ENCODE peak calls at places on chromosomes 11 and 22, in ten cellular contexts. N, J, S, T, M, I, B, F, C and L are unnamed samples.

GRCh38 chr11:6925636-6926207 is 504 bp upstream of the ZNF215 start:
- DNase-seq in N (no peak), J (no peak), S (peak), T (no peak), M (no peak), I (no peak), B (no peak), F (peak), C (no peak), L (no peak)

GRCh38 chr22:24284747-24285203 is 14.1 kb downstream of the SPECC1L start:
- DNase-seq in N (no peak), J (no peak), S (peak), T (no peak), M (no peak), I (no peak), B (no peak), F (no peak), C (peak), L (no peak)

GRCh38 chr11:60756307-60757032 is at the start of gene MS4A15:
- DNase-seq in N (no peak), J (no peak), S (peak), T (no peak), M (no peak), I (no peak), B (peak), F (peak), C (no peak), L (peak)

GRCh38 chr22:44200855-44201550 is 20.3 kb downstream of the PARVG start:
- DNase-seq in N (no peak), J (no peak), S (no peak), T (no peak), M (no peak), I (no peak), B (peak), F (no peak), C (no peak), L (no peak)

GRCh38 chr11:76259299-76259908 is 53.1 kb upstream of the WNT11 start:
- DNase-seq in N (no peak), J (no peak), S (no peak), T (no peak), M (no peak), I (no peak), B (no peak), F (no peak), C (no peak), L (no peak)

GRCh38 chr11:22192289-22192641 is 620 bp upstream of the ANO5 start:
- DNase-seq in N (no peak), J (no peak), S (no peak), T (no peak), M (no peak), I (no peak), B (no peak), F (peak), C (no peak), L (no peak)

GRCh38 chr11:58503361-58503856 is 4.5 kb downstream of the OR5B21 start:
- DNase-seq in N (no peak), J (no peak), S (no peak), T (no peak), M (no peak), I (no peak), B (no peak), F (peak), C (no peak), L (no peak)

GRCh38 chr11:94325681-94326080 is 21.3 kb downstream of the IZUMO1R start:
- DNase-seq in N (no peak), J (no peak), S (peak), T (peak), M (peak), I (no peak), B (no peak), F (peak), C (no peak), L (peak)

GRCh38 chr11:124872280-124872679 is 7.0 kb downstream of the ROBO3 start:
- DNase-seq in N (no peak), J (no peak), S (no peak), T (no peak), M (no peak), I (no peak), B (no peak), F (no peak), C (no peak), L (no peak)

GRCh38 chr11:97389270-97389669 is 999.5 kb downstream of the JRKL start:
- DNase-seq in N (no peak), J (no peak), S (no peak), T (no peak), M (no peak), I (no peak), B (no peak), F (no peak), C (no peak), L (no peak)

GRCh38 chr11:100964400-100964799 is 165.2 kb downstream of the PGR start:
- DNase-seq in N (no peak), J (no peak), S (no peak), T (no peak), M (no peak), I (no peak), B (no peak), F (no peak), C (peak), L (no peak)

GRCh38 chr11:99814738-99815137 is 794.0 kb downstream of the CNTN5 start:
- DNase-seq in N (no peak), J (no peak), S (peak), T (no peak), M (no peak), I (no peak), B (no peak), F (no peak), C (no peak), L (no peak)

GRCh38 chr22:33124471-33124870 is 66.3 kb upstream of the SYN3 start:
- DNase-seq in N (no peak), J (no peak), S (peak), T (no peak), M (no peak), I (no peak), B (no peak), F (no peak), C (no peak), L (no peak)

GRCh38 chr11:15589070-15589626 is 474.4 kb downstream of the INSC start:
- DNase-seq in N (no peak), J (no peak), S (no peak), T (no peak), M (no peak), I (no peak), B (no peak), F (no peak), C (no peak), L (no peak)

GRCh38 chr11:32210601-32211000 is 119.7 kb downstream of the RCN1 start:
- DNase-seq in N (no peak), J (no peak), S (peak), T (no peak), M (no peak), I (no peak), B (peak), F (no peak), C (peak), L (no peak)

GRCh38 chr11:66289548-66290331 is 797 bp upstream of the YIF1A start:
- DNase-seq in N (no peak), J (no peak), S (no peak), T (peak), M (peak), I (peak), B (peak), F (peak), C (no peak), L (peak)